ENCODE peak calls at places on chromosome 1, in five cellular contexts. M, Y, E, V and N are unnamed samples.

GRCh38 chr1:232211149-232211548 is 418.8 kb downstream of the SIPA1L2 start:
- DNase-seq in E (no peak), M (no peak), V (no peak), Y (peak), N (no peak)

GRCh38 chr1:15423355-15424077 is 13.8 kb downstream of the EFHD2 start:
- DNase-seq in V (no peak), E (no peak), M (no peak), Y (no peak), N (no peak)

GRCh38 chr1:182611326-182611725 is 7.1 kb upstream of the RGS16 start:
- DNase-seq in Y (peak), V (no peak), M (no peak), E (no peak), N (no peak)

GRCh38 chr1:170732262-170732595 is 68.3 kb downstream of the PRRX1 start:
- DNase-seq in V (peak), Y (no peak), M (peak), E (no peak), N (no peak)

GRCh38 chr1:233816348-233816747 is 88.1 kb upstream of the SLC35F3 start:
- DNase-seq in M (no peak), V (no peak), Y (no peak), E (no peak), N (no peak)

GRCh38 chr1:172351347-172351746 is 69.1 kb upstream of the C1orf105 start:
- DNase-seq in Y (no peak), V (no peak), E (no peak), M (peak), N (no peak)

GRCh38 chr1:169890761-169891538 is 2.7 kb downstream of the SCYL3 start:
- DNase-seq in M (no peak), Y (peak), E (peak), V (no peak), N (no peak)

GRCh38 chr1:62492521-62492920 is 55.7 kb downstream of the USP1 start:
- DNase-seq in M (no peak), V (no peak), Y (no peak), E (no peak), N (no peak)

GRCh38 chr1:116375884-116376733 is 3.1 kb downstream of the ATP1A1 start:
- DNase-seq in M (peak), E (no peak), Y (peak), V (peak), N (no peak)